ENCODE peak calls at places on chromosomes 6 and 20, in four cellular contexts. P, E, F and L are unnamed samples.
A peak's percentile ranks its signal among the peaks of the same experiment; 100 is the strongest.

GRCh38 chr6:30075094-30075986 is at the start of gene RNF39:
- DNase-seq in P (peak; percentile 67), E (no peak), F (no peak), L (no peak)

GRCh38 chr6:160198577-160199211 is 59.9 kb downstream of the SLC22A2 start:
- DNase-seq in P (no peak), E (no peak), F (peak; percentile 38), L (no peak)

GRCh38 chr6:133435065-133435728 is 194.0 kb downstream of the EYA4 start:
- DNase-seq in P (no peak), E (no peak), F (no peak), L (no peak)

GRCh38 chr20:34062651-34063482 is 49.2 kb downstream of the EIF2S2 start:
- DNase-seq in P (no peak), E (no peak), F (peak; percentile 20), L (no peak)

GRCh38 chr20:13221673-13222318 is 722 bp downstream of the ISM1 start:
- DNase-seq in P (peak; percentile 85), E (peak; percentile 68), F (peak; percentile 42), L (peak; percentile 50)

GRCh38 chr6:66897576-66897975 is 1190.5 kb upstream of the EYS start:
- DNase-seq in P (no peak), E (no peak), F (peak; percentile 53), L (no peak)

GRCh38 chr6:35508542-35508941 is 4.2 kb downstream of the TULP1 start:
- DNase-seq in P (no peak), E (no peak), F (no peak), L (no peak)

GRCh38 chr6:51844391-51844735 is 243.1 kb downstream of the PKHD1 start:
- DNase-seq in P (no peak), E (no peak), F (no peak), L (no peak)

GRCh38 chr20:19022791-19023448 is 189.5 kb upstream of the SLC24A3 start:
- DNase-seq in P (no peak), E (no peak), F (no peak), L (no peak)

GRCh38 chr20:31565699-31566331 is 39.3 kb upstream of the ID1 start:
- DNase-seq in P (no peak), E (no peak), F (no peak), L (no peak)

GRCh38 chr20:37464173-37464572 is 56.9 kb upstream of the NNAT start:
- DNase-seq in P (no peak), E (no peak), F (no peak), L (no peak)

GRCh38 chr6:73177221-73177944 is 47.9 kb downstream of the KHDC1L start:
- DNase-seq in P (no peak), E (no peak), F (no peak), L (no peak)

GRCh38 chr6:93453956-93454355 is 34.6 kb upstream of the EPHA7 start:
- DNase-seq in P (no peak), E (no peak), F (no peak), L (no peak)

GRCh38 chr6:93454533-93454932 is 35.2 kb upstream of the EPHA7 start:
- DNase-seq in P (no peak), E (no peak), F (no peak), L (no peak)
- H3K4me1 ChIP-seq in P (peaks cover 2% of the 10 kb centered on the region), E (no peaks in the 10 kb centered on the region), F (no peaks in the 10 kb centered on the region), L (no peaks in the 10 kb centered on the region)

GRCh38 chr6:146795734-146796133 is 197.0 kb downstream of the ADGB start:
- DNase-seq in P (no peak), E (no peak), F (no peak), L (no peak)
- H3K27ac ChIP-seq in P (no peak overlapping the region), E (no peak overlapping the region), F (no peak overlapping the region), L (no peak overlapping the region)

DNA sequence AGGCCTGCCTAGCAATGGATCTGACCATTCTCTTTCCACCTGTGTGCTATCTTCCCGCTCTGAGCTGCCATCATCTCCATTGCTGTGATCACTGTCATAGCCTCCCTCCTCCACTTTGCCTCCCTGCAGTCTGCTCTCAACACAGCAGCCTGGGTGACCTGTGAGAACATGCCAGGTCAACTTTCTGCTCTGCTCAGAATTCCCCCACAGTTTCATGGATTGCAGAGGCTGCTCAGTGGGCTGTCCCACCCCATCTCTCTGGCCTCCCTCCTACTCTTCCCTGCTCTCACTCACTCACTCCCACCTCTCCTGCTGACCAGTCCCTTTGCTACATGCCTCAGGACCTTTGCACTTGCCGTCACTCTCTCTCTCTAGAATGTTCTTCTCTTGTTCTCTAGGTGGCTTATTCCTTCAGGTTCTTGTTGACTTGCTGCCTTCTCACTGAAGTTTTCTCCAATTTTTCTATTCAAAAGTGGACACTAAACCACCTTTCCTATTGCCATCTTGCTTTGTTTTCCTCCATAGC is 159.9 kb downstream of the CD83 start:
- DNase-seq in P (no peak), E (no peak), F (no peak), L (no peak)
- H3K4me1 ChIP-seq in P (no peaks in the 10 kb centered on the region), E (peaks cover 6% of the 10 kb centered on the region), F (peaks cover 13% of the 10 kb centered on the region), L (no peaks in the 10 kb centered on the region)

DNA sequence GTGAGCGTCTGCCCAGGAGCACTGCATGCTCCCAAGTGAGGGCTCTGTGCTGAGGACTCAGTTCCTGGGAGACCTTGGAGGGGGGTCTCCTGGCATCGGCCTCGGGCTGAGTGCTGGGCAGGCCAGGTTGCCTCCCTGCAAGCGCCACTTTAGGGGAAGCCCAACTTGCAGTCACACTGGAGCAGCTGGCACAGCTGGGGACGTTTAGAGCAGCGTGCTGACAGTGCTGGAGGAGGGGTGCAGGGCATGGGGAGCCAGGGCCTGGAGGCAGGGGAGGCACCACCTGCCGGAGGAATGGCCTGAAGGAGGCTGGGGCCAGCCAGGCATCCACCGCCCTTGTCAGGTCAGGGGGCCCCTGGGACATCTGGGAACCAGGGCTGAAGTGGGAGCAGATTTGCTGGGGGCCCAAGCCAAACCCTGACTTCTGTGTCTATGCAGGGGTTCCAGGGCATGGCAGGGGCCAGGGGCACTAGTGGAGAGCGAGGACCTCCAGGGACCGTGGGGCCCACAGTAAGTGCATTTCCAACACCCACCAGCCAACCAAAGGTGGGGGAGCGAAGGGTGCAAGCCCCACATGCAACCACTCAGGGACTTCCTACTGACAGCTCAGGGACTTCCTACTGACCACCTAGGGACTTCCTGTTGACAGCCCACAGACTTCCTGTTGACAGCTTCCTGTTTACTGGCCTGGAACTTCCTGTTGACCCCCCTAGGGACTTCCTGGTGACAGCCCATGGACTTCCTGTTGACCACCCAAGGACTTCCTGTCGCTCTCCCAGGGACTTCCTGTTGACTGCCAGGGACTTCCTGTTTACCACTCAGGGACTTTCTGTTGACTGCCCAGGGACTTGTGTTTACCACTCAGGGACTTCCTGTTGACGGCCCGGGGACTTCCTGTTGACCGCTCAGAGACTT is 33.6 kb downstream of the COL20A1 start:
- DNase-seq in P (peak; percentile 39), E (no peak), F (no peak), L (no peak)
- H3K27ac ChIP-seq in P (no peak overlapping the region), E (no peak overlapping the region), F (no peak overlapping the region), L (no peak overlapping the region)

GRCh38 chr6:94464018-94464510 is 1044.7 kb upstream of the EPHA7 start:
- DNase-seq in P (no peak), E (no peak), F (no peak), L (no peak)

GRCh38 chr6:94463306-94463705 is 1043.9 kb upstream of the EPHA7 start:
- DNase-seq in P (no peak), E (no peak), F (no peak), L (no peak)

GRCh38 chr6:94462231-94462630 is 1042.9 kb upstream of the EPHA7 start:
- DNase-seq in P (no peak), E (no peak), F (no peak), L (no peak)
- H3K4me1 ChIP-seq in P (no peaks in the 10 kb centered on the region), E (no peaks in the 10 kb centered on the region), F (no peaks in the 10 kb centered on the region), L (no peaks in the 10 kb centered on the region)

GRCh38 chr6:76792394-76792793 is 670.9 kb downstream of the HTR1B start:
- DNase-seq in P (no peak), E (no peak), F (no peak), L (no peak)

GRCh38 chr6:76788154-76788553 is 675.1 kb downstream of the HTR1B start:
- DNase-seq in P (no peak), E (no peak), F (no peak), L (no peak)

GRCh38 chr6:76789580-76789979 is 673.7 kb downstream of the HTR1B start:
- DNase-seq in P (no peak), E (no peak), F (no peak), L (no peak)

GRCh38 chr6:76790045-76790796 is 673.1 kb downstream of the HTR1B start:
- DNase-seq in P (no peak), E (no peak), F (no peak), L (no peak)

GRCh38 chr6:76790881-76791280 is 672.4 kb downstream of the HTR1B start:
- DNase-seq in P (no peak), E (no peak), F (no peak), L (no peak)
- H3K27ac ChIP-seq in P (peak overlapping the region; percentile 84), E (no peak overlapping the region), F (no peak overlapping the region), L (no peak overlapping the region)